ENCODE peak calls at places on chromosomes 11 and 22, in seven cellular contexts. K is foreskin keratinocyte; I is AG08396; Z is SK-MEL-5; D is NCI-H2081; C is activated T-cell treated with anti-CD3 and anti-CD28 coated beads, Interleukin-2, amount 50 U/mL, for 24 hours; G is islet precursor cell. T is an unnamed sample.
A peak's percentile ranks its signal among the peaks of the same experiment; 100 is the strongest.

GRCh38 chr11:41201156-41201555 is 258.3 kb downstream of the LRRC4C start:
- DNase-seq in K (peak; percentile 38), I (peak; percentile 2), Z (peak; percentile 55), D (peak; percentile 69), C (no peak), G (peak; percentile 69), T (no peak)

GRCh38 chr11:120132645-120133185 is 5.2 kb downstream of the TRIM29 start:
- DNase-seq in K (no peak), I (no peak), Z (no peak), D (no peak), C (no peak), G (peak; percentile 46), T (no peak)

GRCh38 chr22:24977370-24978230 is 25.1 kb downstream of the KIAA1671 start:
- DNase-seq in K (peak; percentile 80), I (no peak), Z (no peak), D (peak; percentile 67), C (no peak), G (no peak), T (peak; percentile 36)

GRCh38 chr22:44729391-44730012 is 22.9 kb upstream of the ARHGAP8 start:
- DNase-seq in K (no peak), I (peak; percentile 74), Z (no peak), D (no peak), C (no peak), G (no peak), T (no peak)

GRCh38 chr22:41229730-41230398 is 10.9 kb downstream of the CHADL start:
- DNase-seq in K (no peak), I (no peak), Z (no peak), D (no peak), C (no peak), G (no peak), T (no peak)

GRCh38 chr11:28106351-28107043 is 1.5 kb downstream of the KIF18A start:
- DNase-seq in K (no peak), I (no peak), Z (no peak), D (no peak), C (no peak), G (no peak), T (no peak)

GRCh38 chr11:117037279-117037951 is 60.8 kb downstream of the SIK3 start:
- DNase-seq in K (peak; percentile 15), I (no peak), Z (peak; percentile 38), D (no peak), C (no peak), G (no peak), T (no peak)

GRCh38 chr11:64989416-64989815 is 7.4 kb downstream of the BATF2 start:
- DNase-seq in K (no peak), I (no peak), Z (no peak), D (no peak), C (no peak), G (no peak), T (no peak)

GRCh38 chr11:38100836-38101235 is 1502.8 kb upstream of the RAG2 start:
- DNase-seq in K (no peak), I (no peak), Z (no peak), D (no peak), C (no peak), G (no peak), T (no peak)

GRCh38 chr11:68956547-68957254 is 24.1 kb downstream of the MRGPRD start:
- DNase-seq in K (no peak), I (no peak), Z (no peak), D (no peak), C (no peak), G (no peak), T (no peak)

GRCh38 chr11:121071456-121072236 is 29.4 kb upstream of the TECTA start:
- DNase-seq in K (no peak), I (no peak), Z (peak; percentile 95), D (no peak), C (no peak), G (peak; percentile 70), T (no peak)

GRCh38 chr22:30564045-30564765 is 10.3 kb downstream of the GAL3ST1 start:
- DNase-seq in K (no peak), I (no peak), Z (no peak), D (no peak), C (no peak), G (no peak), T (no peak)

GRCh38 chr22:26556904-26557303 is 33.0 kb downstream of the TPST2 start:
- DNase-seq in K (no peak), I (no peak), Z (no peak), D (no peak), C (no peak), G (no peak), T (no peak)

GRCh38 chr22:36612458-36612857 is 83.5 kb upstream of the EIF3D start:
- DNase-seq in K (no peak), I (peak; percentile 65), Z (no peak), D (no peak), C (no peak), G (no peak), T (peak; percentile 76)

GRCh38 chr22:38270091-38270972 is 2.5 kb downstream of the TMEM184B start:
- DNase-seq in K (no peak), I (no peak), Z (no peak), D (no peak), C (no peak), G (peak; percentile 87), T (no peak)

T was measured in AG20443.